ENCODE peak calls at places on chromosomes 16 and 17, in four cellular contexts. One of them, this sample, is unnamed.

GRCh38 chr17:78890111-78890897 is 12.7 kb downstream of the CEP295NL start:
- DNase-seq in CD4-positive, CD25-positive, alpha-beta regulatory T cell: peak; percentile 73
- DNase-seq in ACHN: no peak
- DNase-seq in T-helper 1 cell: peak; percentile 12
- DNase-seq in this sample: no peak

GRCh38 chr16:1651509-1652342 is 26.4 kb upstream of the JPT2 start:
- DNase-seq in T-helper 1 cell: no peak
- DNase-seq in CD4-positive, CD25-positive, alpha-beta regulatory T cell: no peak
- DNase-seq in ACHN: no peak
- DNase-seq in this sample: no peak

GRCh38 chr16:85798283-85798776 is 1.0 kb downstream of the EMC8 start:
- DNase-seq in CD4-positive, CD25-positive, alpha-beta regulatory T cell: no peak
- DNase-seq in T-helper 1 cell: no peak
- DNase-seq in ACHN: peak; percentile 44
- DNase-seq in this sample: peak; percentile 19

GRCh38 chr17:42698736-42699414 is 16.5 kb downstream of the CNTNAP1 start:
- DNase-seq in CD4-positive, CD25-positive, alpha-beta regulatory T cell: no peak
- DNase-seq in ACHN: peak; percentile 44
- DNase-seq in T-helper 1 cell: no peak
- DNase-seq in this sample: no peak

GRCh38 chr17:67619555-67619954 is 98.2 kb upstream of the NOL11 start:
- DNase-seq in ACHN: no peak
- DNase-seq in CD4-positive, CD25-positive, alpha-beta regulatory T cell: no peak
- DNase-seq in T-helper 1 cell: no peak
- DNase-seq in this sample: no peak

GRCh38 chr16:35506018-35506897 is 2046.8 kb downstream of the TP53TG3F start:
- DNase-seq in T-helper 1 cell: no peak
- DNase-seq in CD4-positive, CD25-positive, alpha-beta regulatory T cell: no peak
- DNase-seq in ACHN: no peak
- DNase-seq in this sample: no peak

GRCh38 chr16:81666102-81666501 is 113.0 kb upstream of the PLCG2 start:
- DNase-seq in ACHN: no peak
- DNase-seq in T-helper 1 cell: no peak
- DNase-seq in CD4-positive, CD25-positive, alpha-beta regulatory T cell: no peak
- DNase-seq in this sample: no peak

GRCh38 chr16:55853114-55853513 is 20.2 kb upstream of the CES1 start:
- DNase-seq in T-helper 1 cell: no peak
- DNase-seq in CD4-positive, CD25-positive, alpha-beta regulatory T cell: no peak
- DNase-seq in ACHN: no peak
- DNase-seq in this sample: no peak

GRCh38 chr17:17055286-17056166 is 13.3 kb downstream of the MPRIP start:
- DNase-seq in CD4-positive, CD25-positive, alpha-beta regulatory T cell: no peak
- DNase-seq in T-helper 1 cell: no peak
- DNase-seq in ACHN: no peak
- DNase-seq in this sample: peak; percentile 29

GRCh38 chr17:74325743-74326379 is at the start of gene KIF19:
- DNase-seq in ACHN: peak; percentile 13
- DNase-seq in CD4-positive, CD25-positive, alpha-beta regulatory T cell: peak; percentile 31
- DNase-seq in T-helper 1 cell: peak; percentile 52
- DNase-seq in this sample: no peak

GRCh38 chr16:10080031-10080772 is 102.0 kb downstream of the GRIN2A start:
- DNase-seq in T-helper 1 cell: no peak
- DNase-seq in CD4-positive, CD25-positive, alpha-beta regulatory T cell: no peak
- DNase-seq in ACHN: peak; percentile 62
- DNase-seq in this sample: peak; percentile 6

GRCh38 chr17:4969551-4970231 is 2.1 kb upstream of the SPAG7 start:
- DNase-seq in CD4-positive, CD25-positive, alpha-beta regulatory T cell: no peak
- DNase-seq in ACHN: peak; percentile 54
- DNase-seq in T-helper 1 cell: no peak
- DNase-seq in this sample: no peak

GRCh38 chr17:44828919-44829557 is 1.0 kb downstream of the GJC1 start:
- DNase-seq in CD4-positive, CD25-positive, alpha-beta regulatory T cell: peak; percentile 22
- DNase-seq in ACHN: peak; percentile 49
- DNase-seq in T-helper 1 cell: no peak
- DNase-seq in this sample: no peak

GRCh38 chr16:70529051-70529777 is 5.6 kb downstream of the SF3B3 start:
- DNase-seq in CD4-positive, CD25-positive, alpha-beta regulatory T cell: peak; percentile 40
- DNase-seq in ACHN: peak; percentile 82
- DNase-seq in T-helper 1 cell: no peak
- DNase-seq in this sample: peak; percentile 54

GRCh38 chr16:85350973-85351372 is 238.7 kb upstream of the CIBAR2 start:
- DNase-seq in CD4-positive, CD25-positive, alpha-beta regulatory T cell: no peak
- DNase-seq in T-helper 1 cell: no peak
- DNase-seq in ACHN: peak; percentile 99
- DNase-seq in this sample: peak; percentile 91

GRCh38 chr17:81189670-81190530 is 23.9 kb upstream of the AATK start:
- DNase-seq in ACHN: peak; percentile 16
- DNase-seq in CD4-positive, CD25-positive, alpha-beta regulatory T cell: no peak
- DNase-seq in T-helper 1 cell: no peak
- DNase-seq in this sample: peak; percentile 20

GRCh38 chr16:79834720-79835119 is 234.2 kb upstream of the MAF start:
- DNase-seq in CD4-positive, CD25-positive, alpha-beta regulatory T cell: no peak
- DNase-seq in T-helper 1 cell: no peak
- DNase-seq in ACHN: no peak
- DNase-seq in this sample: no peak

GRCh38 chr16:30956601-30957455 is 726 bp upstream of the SETD1A start:
- DNase-seq in T-helper 1 cell: peak; percentile 78
- DNase-seq in ACHN: peak; percentile 93
- DNase-seq in CD4-positive, CD25-positive, alpha-beta regulatory T cell: peak; percentile 73
- DNase-seq in this sample: peak; percentile 77

GRCh38 chr16:31568577-31569359 is 41.1 kb downstream of the AHSP start:
- DNase-seq in ACHN: no peak
- DNase-seq in T-helper 1 cell: no peak
- DNase-seq in CD4-positive, CD25-positive, alpha-beta regulatory T cell: no peak
- DNase-seq in this sample: no peak

GRCh38 chr17:57408064-57408811 is 151.9 kb downstream of the MSI2 start:
- DNase-seq in ACHN: no peak
- DNase-seq in T-helper 1 cell: no peak
- DNase-seq in CD4-positive, CD25-positive, alpha-beta regulatory T cell: peak; percentile 11
- DNase-seq in this sample: peak; percentile 81

GRCh38 chr16:68257906-68258800 is 6.2 kb upstream of the SLC7A6 start:
- DNase-seq in ACHN: peak; percentile 100
- DNase-seq in CD4-positive, CD25-positive, alpha-beta regulatory T cell: no peak
- DNase-seq in T-helper 1 cell: no peak
- DNase-seq in this sample: peak; percentile 61

GRCh38 chr17:38599398-38599856 is 6.3 kb downstream of the SRCIN1 start:
- DNase-seq in T-helper 1 cell: no peak
- DNase-seq in CD4-positive, CD25-positive, alpha-beta regulatory T cell: no peak
- DNase-seq in ACHN: no peak
- DNase-seq in this sample: no peak

GRCh38 chr16:66588981-66589713 is 9.9 kb downstream of the CMTM2 start:
- DNase-seq in T-helper 1 cell: peak; percentile 53
- DNase-seq in ACHN: peak; percentile 66
- DNase-seq in CD4-positive, CD25-positive, alpha-beta regulatory T cell: peak; percentile 70
- DNase-seq in this sample: peak; percentile 78

GRCh38 chr17:55332296-55333041 is 67.7 kb downstream of the HLF start:
- DNase-seq in T-helper 1 cell: no peak
- DNase-seq in ACHN: no peak
- DNase-seq in CD4-positive, CD25-positive, alpha-beta regulatory T cell: no peak
- DNase-seq in this sample: peak; percentile 83

GRCh38 chr17:8557176-8557806 is 73.2 kb downstream of the MYH10 start:
- DNase-seq in CD4-positive, CD25-positive, alpha-beta regulatory T cell: no peak
- DNase-seq in ACHN: no peak
- DNase-seq in T-helper 1 cell: no peak
- DNase-seq in this sample: no peak

GRCh38 chr17:31394544-31394943 is 3.1 kb downstream of the RAB11FIP4 start:
- DNase-seq in ACHN: peak; percentile 74
- DNase-seq in CD4-positive, CD25-positive, alpha-beta regulatory T cell: peak; percentile 27
- DNase-seq in T-helper 1 cell: no peak
- DNase-seq in this sample: peak; percentile 53

GRCh38 chr16:13909872-13910303 is 10.1 kb upstream of the ERCC4 start:
- DNase-seq in ACHN: peak; percentile 19
- DNase-seq in T-helper 1 cell: no peak
- DNase-seq in CD4-positive, CD25-positive, alpha-beta regulatory T cell: no peak
- DNase-seq in this sample: no peak

GRCh38 chr17:21209511-21210175 is 4.3 kb downstream of the TMEM11 start:
- DNase-seq in ACHN: no peak
- DNase-seq in T-helper 1 cell: no peak
- DNase-seq in CD4-positive, CD25-positive, alpha-beta regulatory T cell: no peak
- DNase-seq in this sample: no peak

GRCh38 chr17:9676084-9676483 is 30.8 kb downstream of the USP43 start:
- DNase-seq in CD4-positive, CD25-positive, alpha-beta regulatory T cell: no peak
- DNase-seq in ACHN: peak; percentile 40
- DNase-seq in T-helper 1 cell: no peak
- DNase-seq in this sample: peak; percentile 43

GRCh38 chr16:13912891-13913290 is 7.1 kb upstream of the ERCC4 start:
- DNase-seq in ACHN: no peak
- DNase-seq in CD4-positive, CD25-positive, alpha-beta regulatory T cell: no peak
- DNase-seq in T-helper 1 cell: no peak
- DNase-seq in this sample: no peak

GRCh38 chr17:48498168-48498840 is 32.5 kb downstream of the HOXB1 start:
- DNase-seq in CD4-positive, CD25-positive, alpha-beta regulatory T cell: no peak
- DNase-seq in ACHN: no peak
- DNase-seq in T-helper 1 cell: no peak
- DNase-seq in this sample: peak; percentile 86